ENCODE peak calls at places on chromosomes 13 and 19, in ten cellular contexts. One of them, this sample, is unnamed.

GRCh38 chr19:49441210-49441959 is at the start of gene SLC17A7:
- DNase-seq in AG10803: no peak
- DNase-seq in fibroblast of mammary gland: no peak
- DNase-seq in naive thymus-derived CD4-positive, alpha-beta T cell: no peak
- DNase-seq in psoas muscle: peak
- DNase-seq in NCI-H510A treated with DMSO at 0.1 percent for 48 hours: no peak
- DNase-seq in H9: peak
- DNase-seq in tibial nerve: peak
- DNase-seq in LHCN-M2: no peak
- DNase-seq in T1000: no peak
- DNase-seq in this sample: peak

GRCh38 chr19:3868770-3869456 is at the start of gene ZFR2:
- DNase-seq in fibroblast of mammary gland: no peak
- DNase-seq in T1000: no peak
- DNase-seq in psoas muscle: no peak
- DNase-seq in H9: peak
- DNase-seq in naive thymus-derived CD4-positive, alpha-beta T cell: peak
- DNase-seq in AG10803: no peak
- DNase-seq in NCI-H510A treated with DMSO at 0.1 percent for 48 hours: peak
- DNase-seq in tibial nerve: no peak
- DNase-seq in LHCN-M2: no peak
- DNase-seq in this sample: peak

GRCh38 chr19:19485161-19485997 is 30.0 kb downstream of the TSSK6 start:
- DNase-seq in H9: no peak
- DNase-seq in T1000: no peak
- DNase-seq in naive thymus-derived CD4-positive, alpha-beta T cell: no peak
- DNase-seq in NCI-H510A treated with DMSO at 0.1 percent for 48 hours: no peak
- DNase-seq in LHCN-M2: peak
- DNase-seq in AG10803: peak
- DNase-seq in tibial nerve: no peak
- DNase-seq in psoas muscle: no peak
- DNase-seq in fibroblast of mammary gland: peak
- DNase-seq in this sample: no peak

GRCh38 chr19:55240713-55241020 is 12.1 kb upstream of the TMEM86B start:
- DNase-seq in tibial nerve: no peak
- DNase-seq in AG10803: no peak
- DNase-seq in NCI-H510A treated with DMSO at 0.1 percent for 48 hours: no peak
- DNase-seq in H9: no peak
- DNase-seq in T1000: no peak
- DNase-seq in psoas muscle: no peak
- DNase-seq in naive thymus-derived CD4-positive, alpha-beta T cell: no peak
- DNase-seq in fibroblast of mammary gland: no peak
- DNase-seq in LHCN-M2: no peak
- DNase-seq in this sample: no peak

GRCh38 chr13:100525453-100526298 is 62.9 kb downstream of the GGACT start:
- DNase-seq in naive thymus-derived CD4-positive, alpha-beta T cell: no peak
- DNase-seq in LHCN-M2: no peak
- DNase-seq in tibial nerve: no peak
- DNase-seq in T1000: no peak
- DNase-seq in psoas muscle: no peak
- DNase-seq in NCI-H510A treated with DMSO at 0.1 percent for 48 hours: no peak
- DNase-seq in fibroblast of mammary gland: no peak
- DNase-seq in H9: no peak
- DNase-seq in AG10803: no peak
- DNase-seq in this sample: no peak

GRCh38 chr19:40759352-40759751 is 8.3 kb downstream of the SNRPA start:
- DNase-seq in NCI-H510A treated with DMSO at 0.1 percent for 48 hours: no peak
- DNase-seq in AG10803: no peak
- DNase-seq in psoas muscle: no peak
- DNase-seq in tibial nerve: no peak
- DNase-seq in H9: no peak
- DNase-seq in LHCN-M2: no peak
- DNase-seq in fibroblast of mammary gland: no peak
- DNase-seq in naive thymus-derived CD4-positive, alpha-beta T cell: no peak
- DNase-seq in T1000: no peak
- DNase-seq in this sample: no peak

GRCh38 chr19:33177417-33177976 is 16.6 kb upstream of the LRP3 start:
- DNase-seq in T1000: no peak
- DNase-seq in fibroblast of mammary gland: no peak
- DNase-seq in naive thymus-derived CD4-positive, alpha-beta T cell: no peak
- DNase-seq in H9: no peak
- DNase-seq in tibial nerve: no peak
- DNase-seq in AG10803: no peak
- DNase-seq in LHCN-M2: no peak
- DNase-seq in NCI-H510A treated with DMSO at 0.1 percent for 48 hours: peak
- DNase-seq in psoas muscle: no peak
- DNase-seq in this sample: peak

GRCh38 chr13:76677047-76677446 is 209.2 kb downstream of the KCTD12 start:
- DNase-seq in H9: no peak
- DNase-seq in LHCN-M2: peak
- DNase-seq in naive thymus-derived CD4-positive, alpha-beta T cell: no peak
- DNase-seq in tibial nerve: peak
- DNase-seq in T1000: no peak
- DNase-seq in NCI-H510A treated with DMSO at 0.1 percent for 48 hours: no peak
- DNase-seq in psoas muscle: peak
- DNase-seq in fibroblast of mammary gland: peak
- DNase-seq in AG10803: peak
- DNase-seq in this sample: no peak

GRCh38 chr19:38321646-38322323 is 2.1 kb downstream of the KCNK6 start:
- DNase-seq in T1000: no peak
- DNase-seq in psoas muscle: no peak
- DNase-seq in H9: no peak
- DNase-seq in NCI-H510A treated with DMSO at 0.1 percent for 48 hours: no peak
- DNase-seq in tibial nerve: no peak
- DNase-seq in LHCN-M2: no peak
- DNase-seq in naive thymus-derived CD4-positive, alpha-beta T cell: no peak
- DNase-seq in AG10803: peak
- DNase-seq in fibroblast of mammary gland: peak
- DNase-seq in this sample: no peak

GRCh38 chr13:27962128-27962841 is 6.8 kb downstream of the CDX2 start:
- DNase-seq in H9: peak
- DNase-seq in NCI-H510A treated with DMSO at 0.1 percent for 48 hours: no peak
- DNase-seq in psoas muscle: no peak
- DNase-seq in AG10803: no peak
- DNase-seq in T1000: no peak
- DNase-seq in tibial nerve: no peak
- DNase-seq in LHCN-M2: no peak
- DNase-seq in fibroblast of mammary gland: no peak
- DNase-seq in naive thymus-derived CD4-positive, alpha-beta T cell: no peak
- DNase-seq in this sample: no peak

GRCh38 chr13:32443111-32443510 is 15.2 kb upstream of the N4BP2L1 start:
- DNase-seq in T1000: no peak
- DNase-seq in NCI-H510A treated with DMSO at 0.1 percent for 48 hours: peak
- DNase-seq in AG10803: peak
- DNase-seq in LHCN-M2: no peak
- DNase-seq in fibroblast of mammary gland: peak
- DNase-seq in psoas muscle: no peak
- DNase-seq in naive thymus-derived CD4-positive, alpha-beta T cell: peak
- DNase-seq in tibial nerve: no peak
- DNase-seq in H9: no peak
- DNase-seq in this sample: peak